ENCODE peak calls at places on chromosomes 4 and X, in six cellular contexts. A is mucosa of gallbladder, E is AG09319, I is AG04450, D is GM13976, G is D721Med. Z is an unnamed sample.

GRCh38 chr4:188299161-188299560 is 159.9 kb downstream of the TRIML1 start:
- DNase-seq in D (no peak), G (no peak), A (no peak), I (no peak), E (no peak), Z (no peak)

GRCh38 chr4:56768301-56768700 is 53.2 kb downstream of the SPINK2 start:
- DNase-seq in G (no peak), D (no peak), I (no peak), E (no peak), A (no peak), Z (no peak)

GRCh38 chr4:153234923-153235322 is 30.7 kb downstream of the TRIM2 start:
- DNase-seq in E (no peak), D (no peak), G (no peak), I (no peak), A (no peak), Z (no peak)

GRCh38 chr4:62093735-62094134 is 893.6 kb downstream of the ADGRL3 start:
- DNase-seq in D (no peak), A (no peak), E (no peak), G (no peak), I (no peak), Z (no peak)

GRCh38 chr4:48779998-48780866 is at the start of gene FRYL:
- DNase-seq in G (peak), A (peak), E (peak), I (peak), D (peak), Z (peak)

GRCh38 chr4:80071643-80072606 is 1.1 kb downstream of the ANTXR2 start:
- DNase-seq in A (peak), E (no peak), D (peak), I (no peak), G (peak), Z (no peak)

GRCh38 chr4:1803523-1804423 is 10.7 kb downstream of the FGFR3 start:
- DNase-seq in G (no peak), D (no peak), E (no peak), I (no peak), A (no peak), Z (no peak)

GRCh38 chrX:8848921-8849320 is 47.7 kb upstream of the FAM9A start:
- DNase-seq in E (no peak), G (no peak), I (no peak), D (no peak), A (no peak), Z (no peak)

GRCh38 chrX:100615015-100615414 is 21.6 kb downstream of the TSPAN6 start:
- DNase-seq in G (no peak), D (peak), A (no peak), I (peak), E (peak), Z (no peak)

GRCh38 chr4:98383431-98384106 is 122.4 kb downstream of the RAP1GDS1 start:
- DNase-seq in E (no peak), I (no peak), G (no peak), A (no peak), D (no peak), Z (no peak)

GRCh38 chr4:22514001-22514400 is 1.9 kb downstream of the ADGRA3 start:
- DNase-seq in I (peak), A (no peak), D (no peak), E (peak), G (no peak), Z (no peak)

GRCh38 chrX:46330981-46331380 is 214.2 kb downstream of the ZNF674 start:
- DNase-seq in G (no peak), I (no peak), D (no peak), A (no peak), E (no peak), Z (no peak)

GRCh38 chr4:156528216-156528615 is 443.4 kb downstream of the PDGFC start:
- DNase-seq in D (no peak), A (no peak), E (no peak), I (no peak), G (no peak), Z (no peak)

GRCh38 chrX:129823115-129823514 is 20.6 kb downstream of the ZDHHC9 start:
- DNase-seq in E (no peak), I (no peak), D (peak), A (peak), G (no peak), Z (no peak)

GRCh38 chrX:30530591-30530990 is 47.0 kb downstream of the TASL start:
- DNase-seq in D (no peak), A (no peak), I (no peak), G (no peak), E (no peak), Z (no peak)

GRCh38 chrX:11733614-11734013 is 24.4 kb upstream of the MSL3 start:
- DNase-seq in I (no peak), G (no peak), E (no peak), D (no peak), A (no peak), Z (no peak)